ENCODE peak calls at places on chromosomes 7 and 10, in nine cellular contexts. One of them, this sample, is unnamed.
A peak's percentile ranks its signal among the peaks of the same experiment; 100 is the strongest.

GRCh38 chr10:54843085-54843646 is 42.1 kb upstream of the PCDH15 start:
- DNase-seq in hepatocyte: no peak
- DNase-seq in pancreas: no peak
- DNase-seq in GM10248: no peak
- DNase-seq in astrocyte of the spinal cord: no peak
- DNase-seq in fibroblast of villous mesenchyme: no peak
- DNase-seq in left ventricle myocardium inferior: no peak
- DNase-seq in epithelial cell of esophagus: no peak
- DNase-seq in gastrocnemius medialis: no peak
- DNase-seq in this sample: no peak

GRCh38 chr10:113128450-113129105 is 178.5 kb downstream of the TCF7L2 start:
- DNase-seq in pancreas: no peak
- DNase-seq in fibroblast of villous mesenchyme: peak; percentile 56
- DNase-seq in hepatocyte: no peak
- DNase-seq in astrocyte of the spinal cord: no peak
- DNase-seq in gastrocnemius medialis: no peak
- DNase-seq in left ventricle myocardium inferior: no peak
- DNase-seq in epithelial cell of esophagus: no peak
- DNase-seq in GM10248: no peak
- DNase-seq in this sample: no peak

GRCh38 chr10:22054946-22055345 is 51.4 kb upstream of the DNAJC1 start:
- DNase-seq in pancreas: no peak
- DNase-seq in epithelial cell of esophagus: no peak
- DNase-seq in astrocyte of the spinal cord: no peak
- DNase-seq in left ventricle myocardium inferior: no peak
- DNase-seq in hepatocyte: no peak
- DNase-seq in gastrocnemius medialis: no peak
- DNase-seq in GM10248: no peak
- DNase-seq in fibroblast of villous mesenchyme: no peak
- DNase-seq in this sample: no peak

GRCh38 chr10:31507427-31507826 is 188.4 kb downstream of the ZEB1 start:
- DNase-seq in hepatocyte: no peak
- DNase-seq in left ventricle myocardium inferior: no peak
- DNase-seq in gastrocnemius medialis: no peak
- DNase-seq in fibroblast of villous mesenchyme: no peak
- DNase-seq in pancreas: no peak
- DNase-seq in epithelial cell of esophagus: no peak
- DNase-seq in astrocyte of the spinal cord: no peak
- DNase-seq in GM10248: no peak
- DNase-seq in this sample: no peak

GRCh38 chr10:51344371-51344770 is 270.1 kb downstream of the PRKG1 start:
- DNase-seq in astrocyte of the spinal cord: no peak
- DNase-seq in hepatocyte: no peak
- DNase-seq in gastrocnemius medialis: no peak
- DNase-seq in fibroblast of villous mesenchyme: no peak
- DNase-seq in epithelial cell of esophagus: peak; percentile 5
- DNase-seq in left ventricle myocardium inferior: no peak
- DNase-seq in GM10248: no peak
- DNase-seq in pancreas: no peak
- DNase-seq in this sample: no peak

GRCh38 chr7:86991844-86992243 is 67.6 kb downstream of the ELAPOR2 start:
- DNase-seq in epithelial cell of esophagus: no peak
- DNase-seq in pancreas: no peak
- DNase-seq in gastrocnemius medialis: no peak
- DNase-seq in left ventricle myocardium inferior: no peak
- DNase-seq in fibroblast of villous mesenchyme: peak; percentile 1
- DNase-seq in GM10248: no peak
- DNase-seq in astrocyte of the spinal cord: no peak
- DNase-seq in hepatocyte: no peak
- DNase-seq in this sample: no peak

GRCh38 chr7:157674027-157674714 is 337.4 kb downstream of the DNAJB6 start:
- DNase-seq in epithelial cell of esophagus: no peak
- DNase-seq in astrocyte of the spinal cord: no peak
- DNase-seq in left ventricle myocardium inferior: no peak
- DNase-seq in fibroblast of villous mesenchyme: no peak
- DNase-seq in gastrocnemius medialis: peak; percentile 2
- DNase-seq in hepatocyte: no peak
- DNase-seq in pancreas: no peak
- DNase-seq in GM10248: no peak
- DNase-seq in this sample: no peak

GRCh38 chr10:116134316-116134715 is 138.7 kb downstream of the GFRA1 start:
- DNase-seq in gastrocnemius medialis: no peak
- DNase-seq in astrocyte of the spinal cord: no peak
- DNase-seq in hepatocyte: no peak
- DNase-seq in GM10248: no peak
- DNase-seq in epithelial cell of esophagus: no peak
- DNase-seq in left ventricle myocardium inferior: no peak
- DNase-seq in pancreas: no peak
- DNase-seq in fibroblast of villous mesenchyme: no peak
- DNase-seq in this sample: no peak

DNA sequence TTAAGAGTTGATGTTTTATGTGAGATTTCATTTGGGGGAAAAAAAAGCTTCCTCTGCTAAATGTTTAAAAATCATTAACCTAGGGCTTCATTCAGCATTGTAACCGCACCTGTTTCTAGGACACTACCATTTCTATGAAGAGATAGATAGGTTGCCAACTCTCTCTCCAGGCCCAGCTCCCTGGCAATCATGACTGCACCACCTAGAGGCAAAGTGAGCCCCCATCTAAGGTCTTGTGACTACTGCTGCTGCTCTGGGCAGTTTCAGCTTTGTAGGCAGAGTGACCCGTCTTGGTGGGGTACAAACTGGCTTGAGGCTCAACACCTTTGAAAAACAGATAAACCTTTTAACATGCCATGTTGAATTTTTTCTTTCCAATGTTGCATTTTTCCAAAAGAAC is 27.3 kb upstream of the MRC1 start:
- DNase-seq in GM10248: no peak
- DNase-seq in hepatocyte: no peak
- DNase-seq in gastrocnemius medialis: peak; percentile 33
- DNase-seq in pancreas: no peak
- DNase-seq in astrocyte of the spinal cord: no peak
- DNase-seq in left ventricle myocardium inferior: no peak
- DNase-seq in fibroblast of villous mesenchyme: no peak
- DNase-seq in epithelial cell of esophagus: no peak
- DNase-seq in this sample: no peak
- TF ChIP-seq CTCF in GM10248: no peak
- TF ChIP-seq CTCF in hepatocyte: no peak
- TF ChIP-seq CTCF in gastrocnemius medialis: no peak
- TF ChIP-seq CTCF in pancreas: no peak
- TF ChIP-seq CTCF in astrocyte of the spinal cord: no peak
- TF ChIP-seq CTCF in left ventricle myocardium inferior: no peak
- TF ChIP-seq CTCF in fibroblast of villous mesenchyme: no peak
- TF ChIP-seq CTCF in epithelial cell of esophagus: no peak
- TF ChIP-seq CTCF in this sample: no peak

GRCh38 chr7:22300839-22301238 is 56.1 kb downstream of the RAPGEF5 start:
- DNase-seq in fibroblast of villous mesenchyme: no peak
- DNase-seq in hepatocyte: no peak
- DNase-seq in gastrocnemius medialis: no peak
- DNase-seq in GM10248: no peak
- DNase-seq in pancreas: no peak
- DNase-seq in left ventricle myocardium inferior: no peak
- DNase-seq in astrocyte of the spinal cord: no peak
- DNase-seq in epithelial cell of esophagus: no peak
- DNase-seq in this sample: no peak

GRCh38 chr7:22292519-22292918 is 64.4 kb downstream of the RAPGEF5 start:
- DNase-seq in GM10248: no peak
- DNase-seq in fibroblast of villous mesenchyme: no peak
- DNase-seq in left ventricle myocardium inferior: no peak
- DNase-seq in epithelial cell of esophagus: no peak
- DNase-seq in astrocyte of the spinal cord: peak; percentile 1
- DNase-seq in hepatocyte: no peak
- DNase-seq in gastrocnemius medialis: no peak
- DNase-seq in pancreas: no peak
- DNase-seq in this sample: no peak

GRCh38 chr7:22295402-22296264 is 61.3 kb downstream of the RAPGEF5 start:
- DNase-seq in left ventricle myocardium inferior: no peak
- DNase-seq in fibroblast of villous mesenchyme: no peak
- DNase-seq in pancreas: no peak
- DNase-seq in astrocyte of the spinal cord: no peak
- DNase-seq in GM10248: no peak
- DNase-seq in hepatocyte: no peak
- DNase-seq in gastrocnemius medialis: no peak
- DNase-seq in epithelial cell of esophagus: peak; percentile 13
- DNase-seq in this sample: no peak

GRCh38 chr7:22296265-22296566 is 60.7 kb downstream of the RAPGEF5 start:
- DNase-seq in gastrocnemius medialis: no peak
- DNase-seq in left ventricle myocardium inferior: no peak
- DNase-seq in hepatocyte: no peak
- DNase-seq in fibroblast of villous mesenchyme: no peak
- DNase-seq in GM10248: no peak
- DNase-seq in astrocyte of the spinal cord: no peak
- DNase-seq in epithelial cell of esophagus: no peak
- DNase-seq in pancreas: no peak
- DNase-seq in this sample: no peak

DNA sequence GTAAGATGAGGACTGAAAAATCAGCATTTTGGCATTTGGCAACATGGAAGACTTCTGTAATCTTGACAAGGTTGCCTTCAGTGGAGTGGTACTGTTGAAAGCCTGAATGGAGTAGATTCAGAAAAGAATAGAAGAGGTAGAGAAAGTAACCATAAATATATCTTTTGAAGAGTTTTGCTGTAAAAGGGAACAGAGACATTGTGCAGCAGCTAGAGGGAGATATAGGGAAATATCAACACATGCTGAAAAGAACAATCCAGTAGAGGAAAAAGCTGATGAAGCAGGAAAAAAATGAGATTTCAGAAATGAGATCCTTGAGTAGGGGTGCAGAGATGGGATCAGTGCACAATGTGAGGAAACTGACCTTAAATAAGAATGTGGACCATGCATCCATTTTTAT is 60.0 kb downstream of the RAPGEF5 start:
- DNase-seq in GM10248: no peak
- DNase-seq in gastrocnemius medialis: no peak
- DNase-seq in fibroblast of villous mesenchyme: no peak
- DNase-seq in astrocyte of the spinal cord: peak; percentile 3
- DNase-seq in pancreas: no peak
- DNase-seq in epithelial cell of esophagus: no peak
- DNase-seq in hepatocyte: no peak
- DNase-seq in left ventricle myocardium inferior: no peak
- DNase-seq in this sample: no peak
- TF ChIP-seq CTCF in GM10248: peak; percentile 19
- TF ChIP-seq CTCF in gastrocnemius medialis: no peak
- TF ChIP-seq CTCF in fibroblast of villous mesenchyme: peak; percentile 5
- TF ChIP-seq CTCF in astrocyte of the spinal cord: peak; percentile 26
- TF ChIP-seq CTCF in pancreas: no peak
- TF ChIP-seq CTCF in epithelial cell of esophagus: peak; percentile 38
- TF ChIP-seq CTCF in hepatocyte: peak; percentile 31
- TF ChIP-seq CTCF in left ventricle myocardium inferior: peak; percentile 39
- TF ChIP-seq CTCF in this sample: peak; percentile 11

DNA sequence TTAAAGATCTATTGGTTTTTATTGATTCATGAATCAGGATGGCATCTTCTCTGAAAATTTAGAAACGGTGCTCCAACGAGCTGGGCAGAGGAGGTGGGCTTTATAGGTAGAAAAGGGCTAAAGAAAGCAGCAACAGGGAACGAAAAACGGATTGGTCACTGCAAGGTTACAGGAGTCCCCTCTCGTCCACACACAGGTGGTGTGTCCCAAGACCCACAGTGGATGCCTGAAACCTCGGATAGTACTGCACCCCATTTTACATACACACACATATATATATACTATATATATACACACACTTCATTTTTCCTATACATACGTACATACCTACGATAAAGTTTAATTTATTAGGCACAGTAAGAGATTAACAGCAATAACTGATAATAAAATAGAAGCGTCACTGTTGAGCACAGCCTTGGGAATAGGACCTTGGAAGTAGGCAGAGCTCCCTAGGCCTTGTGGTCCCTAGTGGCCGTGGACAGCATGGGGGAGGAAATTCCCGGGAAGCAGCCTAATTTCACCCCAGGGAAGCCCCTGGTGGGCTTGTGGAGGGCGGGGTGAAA is 737 bp upstream of the NUB1 start:
- DNase-seq in hepatocyte: no peak
- DNase-seq in epithelial cell of esophagus: no peak
- DNase-seq in gastrocnemius medialis: no peak
- DNase-seq in left ventricle myocardium inferior: no peak
- DNase-seq in pancreas: no peak
- DNase-seq in GM10248: no peak
- DNase-seq in fibroblast of villous mesenchyme: no peak
- DNase-seq in astrocyte of the spinal cord: no peak
- DNase-seq in this sample: no peak
- TF ChIP-seq CTCF in hepatocyte: no peak
- TF ChIP-seq CTCF in epithelial cell of esophagus: peak; percentile 8
- TF ChIP-seq CTCF in gastrocnemius medialis: no peak
- TF ChIP-seq CTCF in left ventricle myocardium inferior: no peak
- TF ChIP-seq CTCF in pancreas: no peak
- TF ChIP-seq CTCF in GM10248: no peak
- TF ChIP-seq CTCF in fibroblast of villous mesenchyme: peak; percentile 11
- TF ChIP-seq CTCF in astrocyte of the spinal cord: no peak
- TF ChIP-seq CTCF in this sample: no peak

GRCh38 chr10:28674782-28675181 is 2.5 kb upstream of the BAMBI start:
- DNase-seq in hepatocyte: no peak
- DNase-seq in GM10248: no peak
- DNase-seq in astrocyte of the spinal cord: no peak
- DNase-seq in pancreas: no peak
- DNase-seq in left ventricle myocardium inferior: no peak
- DNase-seq in gastrocnemius medialis: no peak
- DNase-seq in fibroblast of villous mesenchyme: no peak
- DNase-seq in epithelial cell of esophagus: no peak
- DNase-seq in this sample: no peak

GRCh38 chr10:28676297-28676967 is 889 bp upstream of the BAMBI start:
- DNase-seq in hepatocyte: no peak
- DNase-seq in pancreas: no peak
- DNase-seq in astrocyte of the spinal cord: no peak
- DNase-seq in GM10248: no peak
- DNase-seq in epithelial cell of esophagus: no peak
- DNase-seq in gastrocnemius medialis: no peak
- DNase-seq in left ventricle myocardium inferior: peak; percentile 26
- DNase-seq in fibroblast of villous mesenchyme: no peak
- DNase-seq in this sample: no peak

GRCh38 chr10:28677889-28678686 is 767 bp downstream of the BAMBI start:
- DNase-seq in epithelial cell of esophagus: peak; percentile 31
- DNase-seq in pancreas: peak; percentile 41
- DNase-seq in GM10248: no peak
- DNase-seq in hepatocyte: peak; percentile 49
- DNase-seq in astrocyte of the spinal cord: peak; percentile 44
- DNase-seq in fibroblast of villous mesenchyme: no peak
- DNase-seq in gastrocnemius medialis: no peak
- DNase-seq in left ventricle myocardium inferior: peak; percentile 31
- DNase-seq in this sample: no peak

GRCh38 chr10:28678687-28679457 is 1.6 kb downstream of the BAMBI start:
- DNase-seq in astrocyte of the spinal cord: peak; percentile 39
- DNase-seq in epithelial cell of esophagus: no peak
- DNase-seq in left ventricle myocardium inferior: no peak
- DNase-seq in hepatocyte: no peak
- DNase-seq in GM10248: no peak
- DNase-seq in fibroblast of villous mesenchyme: peak; percentile 41
- DNase-seq in gastrocnemius medialis: no peak
- DNase-seq in pancreas: no peak
- DNase-seq in this sample: no peak

DNA sequence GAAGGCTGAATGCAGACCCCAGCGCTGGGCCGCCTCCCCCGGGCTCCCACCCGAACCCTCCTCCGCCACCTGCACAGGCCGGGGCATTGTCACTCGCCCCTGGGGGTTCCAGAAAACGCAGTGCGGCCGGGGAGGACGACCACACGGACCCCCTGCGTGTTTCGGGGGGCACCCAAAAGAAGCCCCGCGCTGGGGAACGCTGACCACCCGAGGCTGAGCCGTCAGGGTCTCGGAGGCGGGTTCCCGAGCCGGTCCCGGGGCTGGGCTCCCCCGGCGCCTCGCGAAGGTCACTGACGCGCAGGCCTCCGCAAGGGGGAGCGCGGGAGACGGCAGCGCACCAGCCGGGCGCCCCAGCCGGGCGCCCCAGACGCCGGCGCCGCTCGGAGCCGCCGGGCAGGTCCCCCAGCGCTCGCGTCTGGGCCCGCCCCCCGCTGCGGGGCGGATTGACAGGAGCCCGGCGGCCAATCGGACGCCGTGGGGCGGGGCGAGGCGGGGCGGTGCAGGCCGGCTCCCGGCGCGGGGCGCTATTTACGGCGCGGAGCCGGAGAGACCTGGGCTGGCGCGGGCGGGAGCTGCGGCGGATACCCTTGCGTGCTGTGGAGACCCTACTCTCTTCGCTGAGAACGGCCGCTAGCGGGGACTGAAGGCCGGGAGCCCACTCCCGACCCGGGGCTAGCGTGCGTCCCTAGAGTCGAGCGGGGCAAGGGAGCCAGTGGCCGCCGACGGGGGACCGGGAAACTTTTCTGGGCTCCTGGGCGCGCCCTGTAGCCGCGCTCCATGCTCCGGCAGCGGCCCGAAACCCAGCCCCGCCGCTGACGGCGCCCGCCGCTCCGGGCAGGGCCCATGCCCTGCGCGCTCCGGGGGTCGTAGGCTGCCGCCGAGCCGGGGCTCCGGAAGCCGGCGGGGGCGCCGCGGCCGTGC is at the start of gene BAMBI:
- DNase-seq in pancreas: peak; percentile 93
- DNase-seq in GM10248: peak; percentile 92
- DNase-seq in hepatocyte: peak; percentile 99
- DNase-seq in fibroblast of villous mesenchyme: peak; percentile 93
- DNase-seq in astrocyte of the spinal cord: peak; percentile 91
- DNase-seq in left ventricle myocardium inferior: peak; percentile 93
- DNase-seq in gastrocnemius medialis: peak; percentile 74
- DNase-seq in epithelial cell of esophagus: peak; percentile 95
- DNase-seq in this sample: peak; percentile 37
- TF ChIP-seq CTCF in pancreas: peak; percentile 21
- TF ChIP-seq CTCF in GM10248: peak; percentile 82
- TF ChIP-seq CTCF in hepatocyte: peak; percentile 56
- TF ChIP-seq CTCF in fibroblast of villous mesenchyme: peak; percentile 50
- TF ChIP-seq CTCF in astrocyte of the spinal cord: peak; percentile 59
- TF ChIP-seq CTCF in left ventricle myocardium inferior: peak; percentile 79
- TF ChIP-seq CTCF in gastrocnemius medialis: peak; percentile 12
- TF ChIP-seq CTCF in epithelial cell of esophagus: peak; percentile 37
- TF ChIP-seq CTCF in this sample: peak; percentile 58

This sample was measured in GM12864.